ENCODE peak calls at places on chromosomes 1 and 21, in six cellular contexts. C is activated naive CD4-positive, alpha-beta T cell treated with anti-CD3 and anti-CD28 coated beads, Interleukin-2, amount 10 ng/mL, durations not matched to agents 7 days and 5 days; S is NCI-H1105; Z is naive B cell; J is neuronal stem cell; V is midbrain. U is an unnamed sample.

GRCh38 chr1:159030865-159031472 is 21.3 kb downstream of the IFI16 start:
- DNase-seq in C (no peak), S (no peak), V (no peak), J (no peak), Z (no peak), U (no peak)

GRCh38 chr1:153040950-153041631 is at the start of gene SPRR2D:
- DNase-seq in Z (no peak), C (no peak), J (no peak), V (no peak), S (no peak), U (no peak)

GRCh38 chr1:1777510-1777909 is 760 bp downstream of the NADK start:
- DNase-seq in V (no peak), C (no peak), Z (no peak), S (no peak), J (no peak), U (no peak)

GRCh38 chr1:161267332-161267731 is 8.8 kb downstream of the PCP4L1 start:
- DNase-seq in Z (no peak), S (no peak), C (no peak), V (no peak), J (no peak), U (no peak)

GRCh38 chr1:155181371-155182051 is 7.9 kb downstream of the TRIM46 start:
- DNase-seq in J (no peak), S (no peak), V (no peak), C (peak; percentile 18), Z (no peak), U (no peak)

GRCh38 chr21:41318218-41318617 is 1.6 kb downstream of the FAM3B start:
- DNase-seq in Z (no peak), C (no peak), J (no peak), V (no peak), S (no peak), U (no peak)

GRCh38 chr1:87132664-87133000 is 196.0 kb upstream of the LMO4 start:
- DNase-seq in J (no peak), C (no peak), Z (no peak), S (no peak), V (no peak), U (no peak)

GRCh38 chr1:201192478-201192804 is 1.8 kb downstream of the IGFN1 start:
- DNase-seq in J (no peak), V (peak; percentile 8), Z (no peak), C (no peak), S (no peak), U (no peak)

GRCh38 chr1:205319081-205320018 is 2.2 kb downstream of the NUAK2 start:
- DNase-seq in V (no peak), S (peak; percentile 91), C (peak; percentile 55), Z (no peak), J (no peak), U (no peak)

GRCh38 chr1:24441480-24441879 is 25.9 kb downstream of the NIPAL3 start:
- DNase-seq in Z (no peak), J (no peak), C (no peak), V (no peak), S (no peak), U (no peak)

GRCh38 chr1:34786521-34787325 is 5.7 kb downstream of the GJB3 start:
- DNase-seq in C (peak; percentile 79), S (peak; percentile 58), J (peak; percentile 51), V (peak; percentile 78), Z (peak; percentile 17), U (peak; percentile 73)

GRCh38 chr1:225896937-225897549 is 8.1 kb upstream of the LEFTY1 start:
- DNase-seq in J (no peak), C (peak; percentile 84), S (no peak), V (no peak), Z (peak; percentile 77), U (no peak)

GRCh38 chr1:163227126-163227525 is 24.4 kb upstream of the RGS5 start:
- DNase-seq in J (no peak), S (no peak), Z (no peak), V (no peak), C (no peak), U (no peak)

GRCh38 chr1:152817309-152817708 is 5.5 kb downstream of the LCE1B start:
- DNase-seq in S (no peak), J (no peak), C (no peak), V (no peak), Z (no peak), U (no peak)

GRCh38 chr1:224783006-224783651 is 146.3 kb upstream of the DNAH14 start:
- DNase-seq in V (no peak), C (no peak), Z (no peak), S (no peak), J (no peak), U (no peak)

GRCh38 chr1:116824631-116825399 is 70.6 kb downstream of the CD2 start:
- DNase-seq in V (no peak), S (no peak), Z (no peak), C (no peak), J (no peak), U (no peak)

GRCh38 chr1:30719406-30720270 is 3.7 kb downstream of the MATN1 start:
- DNase-seq in V (peak; percentile 90), J (peak; percentile 91), C (no peak), S (no peak), Z (no peak), U (no peak)

GRCh38 chr21:26490771-26491170 is 82.3 kb downstream of the CYYR1 start:
- DNase-seq in S (no peak), J (peak; percentile 40), C (no peak), Z (no peak), V (no peak), U (no peak)

GRCh38 chr1:42877380-42877779 is 31.0 kb downstream of the ZNF691 start:
- DNase-seq in C (no peak), J (no peak), Z (no peak), V (no peak), S (no peak), U (no peak)

GRCh38 chr1:109361114-109361513 is 36.6 kb downstream of the SORT1 start:
- DNase-seq in C (no peak), J (no peak), Z (no peak), V (no peak), S (no peak), U (no peak)

GRCh38 chr1:2340086-2340917 is 51.1 kb downstream of the MORN1 start:
- DNase-seq in S (no peak), V (no peak), C (no peak), J (no peak), Z (no peak), U (no peak)

GRCh38 chr21:35651166-35651565 is 409.2 kb downstream of the SETD4 start:
- DNase-seq in C (no peak), J (no peak), V (no peak), S (peak; percentile 82), Z (no peak), U (no peak)

GRCh38 chr1:248730507-248731335 is 24.8 kb downstream of the LYPD8 start:
- DNase-seq in Z (no peak), C (no peak), J (no peak), S (no peak), V (no peak), U (no peak)

GRCh38 chr1:8604041-8604942 is 213.1 kb downstream of the RERE start:
- DNase-seq in J (no peak), S (no peak), Z (no peak), C (peak; percentile 65), V (no peak), U (no peak)

GRCh38 chr1:177307771-177308170 is 137.0 kb downstream of the BRINP2 start:
- DNase-seq in J (no peak), C (no peak), V (no peak), S (no peak), Z (no peak), U (no peak)

GRCh38 chr1:44609412-44609767 is 64.9 kb downstream of the TMEM53 start:
- DNase-seq in S (peak; percentile 6), V (no peak), C (peak; percentile 51), J (peak; percentile 62), Z (no peak), U (peak; percentile 62)

GRCh38 chr1:24018611-24019580 is 38.8 kb upstream of the SRSF10 start:
- DNase-seq in C (no peak), V (peak; percentile 34), S (peak; percentile 4), Z (no peak), J (peak; percentile 21), U (peak; percentile 70)

GRCh38 chr1:25031601-25031965 is 101.5 kb upstream of the RUNX3 start:
- DNase-seq in J (no peak), C (peak; percentile 40), Z (peak; percentile 42), V (no peak), S (no peak), U (no peak)

GRCh38 chr1:205204552-205204951 is 7.0 kb downstream of the DSTYK start:
- DNase-seq in Z (no peak), J (no peak), V (no peak), C (no peak), S (no peak), U (no peak)

GRCh38 chr1:200262326-200262965 is 147.4 kb downstream of the ZNF281 start:
- DNase-seq in Z (no peak), J (no peak), V (no peak), C (no peak), S (no peak), U (no peak)